ENCODE peak calls at places on chromosomes 13 and 19, in five cellular contexts. U is psoas muscle, Z is BJ, S is left ventricle myocardium inferior, G is keratinocyte. A is an unnamed sample.

GRCh38 chr19:35757231-35757748 is 461 bp upstream of the HSPB6 start:
- DNase-seq in Z (peak; percentile 34), G (no peak), U (peak; percentile 92), S (peak; percentile 87), A (peak; percentile 91)

GRCh38 chr19:38784224-38784623 is 4.8 kb upstream of the LGALS7B start:
- DNase-seq in U (no peak), G (no peak), S (no peak), Z (no peak), A (no peak)

GRCh38 chr19:1855828-1856255 is 7.5 kb downstream of the KLF16 start:
- DNase-seq in U (no peak), S (no peak), G (no peak), Z (no peak), A (no peak)

GRCh38 chr19:1122972-1123363 is 19.2 kb downstream of the GPX4 start:
- DNase-seq in Z (no peak), G (no peak), S (no peak), U (peak; percentile 78), A (peak; percentile 83)

GRCh38 chr13:107348931-107349330 is 781.0 kb upstream of the ARGLU1 start:
- DNase-seq in Z (no peak), U (no peak), S (no peak), G (no peak), A (no peak)

GRCh38 chr13:86020350-86021002 is 221.3 kb upstream of the SLITRK6 start:
- DNase-seq in Z (no peak), G (no peak), U (no peak), S (no peak), A (no peak)

GRCh38 chr19:30437869-30438268 is 65.7 kb downstream of the ZNF536 start:
- DNase-seq in Z (no peak), U (no peak), G (no peak), S (no peak), A (no peak)

GRCh38 chr19:47280183-47280797 is 5.6 kb downstream of the INAFM1 start:
- DNase-seq in S (no peak), G (no peak), U (no peak), Z (no peak), A (no peak)

GRCh38 chr19:49391581-49392399 is 3.7 kb downstream of the KASH5 start:
- DNase-seq in Z (no peak), G (peak; percentile 40), S (peak; percentile 77), U (peak; percentile 77), A (peak; percentile 88)

GRCh38 chr19:18596752-18597157 is 8.2 kb downstream of the REX1BD start:
- DNase-seq in U (no peak), Z (no peak), S (peak; percentile 53), G (no peak), A (peak; percentile 78)